ENCODE peak calls at places on chromosome 10, in nine cellular contexts. O is OCI-LY7, J is neural progenitor cell, S is astrocyte, L is H9, R is fibroblast of lung, B is MM.1S, M is mammary epithelial cell, Q is HCT116. X is an unnamed sample.

GRCh38 chr10:78059916-78060315 is 26.3 kb downstream of the RPS24 start:
- DNase-seq in R (no peak), S (no peak), B (no peak), O (no peak), Q (no peak), M (no peak), J (no peak), L (no peak), X (no peak)

GRCh38 chr10:5585517-5586222 is 60.9 kb downstream of the CALML3 start:
- DNase-seq in B (no peak), R (peak; percentile 61), M (peak; percentile 64), Q (no peak), S (peak; percentile 52), L (no peak), J (no peak), O (no peak), X (no peak)

GRCh38 chr10:86536294-86536861 is 14.8 kb upstream of the WAPL start:
- DNase-seq in L (peak; percentile 64), J (peak; percentile 59), O (no peak), R (no peak), B (no peak), M (no peak), Q (no peak), S (no peak), X (peak; percentile 19)

GRCh38 chr10:62853710-62854109 is 37.5 kb upstream of the EGR2 start:
- DNase-seq in S (no peak), B (no peak), L (no peak), Q (no peak), R (no peak), J (no peak), O (no peak), M (no peak), X (no peak)

GRCh38 chr10:71777213-71777985 is 4.1 kb upstream of the VSIR start:
- DNase-seq in L (no peak), J (no peak), R (no peak), O (no peak), S (no peak), M (no peak), B (no peak), Q (no peak), X (no peak)

GRCh38 chr10:36779238-36779846 is 346.1 kb upstream of the ANKRD30A start:
- DNase-seq in O (no peak), R (peak; percentile 51), L (peak; percentile 34), S (peak; percentile 22), Q (no peak), B (no peak), M (peak; percentile 57), J (peak; percentile 71), X (peak; percentile 71)

GRCh38 chr10:27744478-27745379 is 890 bp downstream of the MKX start:
- DNase-seq in J (peak; percentile 84), R (peak; percentile 53), M (peak; percentile 13), O (no peak), Q (no peak), S (peak; percentile 26), L (peak; percentile 44), B (peak; percentile 47), X (peak; percentile 72)

GRCh38 chr10:33772370-33773331 is 438.2 kb upstream of the NRP1 start:
- DNase-seq in J (peak; percentile 84), R (peak; percentile 54), Q (no peak), O (no peak), S (peak; percentile 42), L (peak; percentile 62), B (no peak), M (no peak), X (peak; percentile 18)

GRCh38 chr10:80515511-80515910 is 22.2 kb upstream of the SH2D4B start:
- DNase-seq in J (no peak), L (no peak), O (no peak), Q (no peak), M (no peak), S (no peak), R (no peak), B (no peak), X (no peak)

GRCh38 chr10:104824378-104825006 is 183.4 kb downstream of the SORCS3 start:
- DNase-seq in O (peak; percentile 11), Q (peak; percentile 22), R (peak; percentile 51), B (peak; percentile 64), J (peak; percentile 83), M (peak; percentile 39), L (peak; percentile 61), S (peak; percentile 27), X (peak; percentile 70)

GRCh38 chr10:49627644-49628247 is 13.9 kb downstream of the CHAT start:
- DNase-seq in O (no peak), M (no peak), S (no peak), L (no peak), B (no peak), J (no peak), R (no peak), Q (no peak), X (no peak)

GRCh38 chr10:76115471-76116155 is 684.2 kb downstream of the LRMDA start:
- DNase-seq in Q (no peak), R (peak; percentile 34), M (peak; percentile 17), S (peak; percentile 32), B (no peak), L (no peak), J (no peak), O (no peak), X (no peak)

GRCh38 chr10:122475130-122475529 is 13.8 kb downstream of the HTRA1 start:
- DNase-seq in S (no peak), J (no peak), L (no peak), Q (no peak), B (no peak), R (no peak), M (no peak), O (no peak), X (no peak)

GRCh38 chr10:27448926-27449325 is 55.2 kb upstream of the RAB18 start:
- DNase-seq in B (no peak), O (no peak), L (no peak), S (peak; percentile 59), J (no peak), Q (peak; percentile 8), M (peak; percentile 77), R (peak; percentile 75), X (no peak)

GRCh38 chr10:48245977-48246376 is 28.5 kb downstream of the FRMPD2 start:
- DNase-seq in J (no peak), O (no peak), B (no peak), Q (no peak), R (no peak), S (no peak), L (peak; percentile 10), M (no peak), X (no peak)

GRCh38 chr10:125161570-125162139 is 1.3 kb upstream of the CTBP2 start:
- DNase-seq in M (no peak), S (no peak), Q (no peak), R (no peak), J (no peak), O (no peak), L (no peak), B (no peak), X (peak; percentile 53)

DNA sequence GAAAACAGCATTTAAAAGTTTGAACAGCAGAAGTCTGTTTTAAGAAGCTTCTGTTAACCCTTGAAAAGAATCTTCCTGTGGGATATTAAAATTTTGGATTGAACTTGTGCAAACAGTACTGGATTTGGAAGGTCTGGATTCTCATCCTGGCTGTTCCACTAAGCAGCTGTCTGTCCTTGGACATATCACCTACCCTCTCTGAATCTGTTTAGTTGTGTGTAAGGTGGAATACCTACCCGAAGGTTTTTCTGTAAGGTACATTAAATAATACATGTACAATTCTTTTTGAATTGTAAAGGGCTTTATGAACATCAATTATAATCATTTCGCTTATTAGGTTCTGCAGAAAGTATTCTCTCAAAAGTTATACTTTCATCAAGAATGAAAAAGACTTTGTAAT is 2.2 kb downstream of the PDCD4 start:
- DNase-seq in J (no peak), R (no peak), O (no peak), M (no peak), L (no peak), Q (no peak), S (no peak), B (no peak), X (no peak)
- H3K27ac ChIP-seq in J (no peak overlapping the region), R (no peak overlapping the region), O (peak overlapping the region; percentile 92), M (peak overlapping the region; percentile 88), L (no peak overlapping the region), Q (no peak overlapping the region), S (no peak overlapping the region), B (no peak overlapping the region), X (peak overlapping the region; percentile 95)

DNA sequence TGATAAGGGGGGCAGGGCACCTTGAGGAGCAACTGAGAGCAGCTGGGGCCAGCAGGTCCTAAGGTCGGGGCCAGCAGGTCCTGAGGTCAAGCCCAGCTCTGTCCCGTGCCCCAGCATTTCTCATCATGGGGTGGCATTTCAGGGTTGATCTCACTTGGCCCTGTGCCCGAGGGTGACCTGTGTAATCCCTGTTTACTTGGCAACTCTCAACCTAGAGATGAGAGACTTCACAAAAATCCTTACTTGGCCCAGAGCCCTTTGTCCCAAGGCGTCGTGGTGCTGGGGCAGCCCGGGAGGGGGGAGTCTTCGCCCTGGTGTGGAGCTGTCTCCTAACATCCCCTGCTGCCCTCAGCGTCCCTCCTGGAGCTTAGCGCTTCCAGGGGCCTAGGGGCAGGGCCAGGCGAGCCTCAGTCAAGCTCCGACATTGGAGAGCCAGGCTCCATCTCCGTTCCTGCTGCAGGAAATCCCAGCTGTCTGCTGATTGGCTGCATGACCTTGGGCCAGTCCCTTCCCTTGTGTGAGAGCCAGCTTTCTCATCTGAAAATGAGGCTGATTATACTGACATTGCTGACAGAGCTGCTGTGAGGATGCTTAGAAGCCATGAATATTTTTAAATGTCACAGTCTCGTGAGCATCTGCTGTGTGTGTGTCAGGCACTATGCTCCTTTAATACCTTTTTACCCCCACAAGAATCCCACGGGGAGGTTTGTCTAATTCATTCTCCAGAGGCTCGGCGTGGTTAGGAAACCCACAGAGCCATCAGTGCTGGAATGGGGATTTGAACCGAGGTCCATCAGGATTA is 94.3 kb downstream of the ZMIZ1 start:
- DNase-seq in Q (no peak), R (peak; percentile 66), M (peak; percentile 21), J (no peak), O (no peak), L (no peak), S (no peak), B (no peak), X (no peak)
- H3K79me2 ChIP-seq in Q (peaks cover 4% of the 10 kb centered on the region), R (peaks cover 58% of the 10 kb centered on the region), M (peaks cover 19% of the 10 kb centered on the region), J (peaks cover 10% of the 10 kb centered on the region), O (no peaks in the 10 kb centered on the region), L (no peaks in the 10 kb centered on the region), S (peaks cover 84% of the 10 kb centered on the region), B (no peaks in the 10 kb centered on the region), X (peaks cover 61% of the 10 kb centered on the region)

DNA sequence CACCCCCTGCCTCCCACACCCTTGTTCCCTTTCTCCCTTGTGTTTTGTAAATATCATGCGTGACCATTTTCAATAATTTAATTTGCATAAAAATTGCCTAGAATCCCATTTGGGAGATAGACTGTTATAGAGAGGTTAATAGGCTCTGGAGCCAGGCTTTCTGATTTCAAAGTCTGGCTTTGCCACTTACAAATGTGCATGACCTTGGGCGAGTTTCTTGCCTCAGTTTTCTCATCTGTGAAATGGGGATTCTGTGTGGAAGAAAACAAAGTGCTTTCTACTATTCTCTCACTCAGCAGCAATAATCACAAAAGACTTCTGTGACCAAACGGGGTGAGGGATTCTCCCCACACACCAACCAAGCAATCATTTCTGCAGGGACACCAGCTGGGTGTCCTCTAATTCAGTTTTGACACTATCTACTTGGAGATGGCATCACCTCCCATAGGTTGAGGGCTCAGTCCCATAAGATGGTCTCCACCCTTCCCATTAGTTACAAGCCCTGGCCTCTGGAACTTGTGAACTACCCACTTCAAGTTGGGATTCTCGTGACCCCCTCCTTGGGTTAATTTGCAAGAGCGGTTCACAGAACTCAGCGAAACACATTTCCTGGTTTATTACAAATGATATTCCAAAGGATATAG is 3.5 kb upstream of the ZNF22 start:
- DNase-seq in R (no peak), M (no peak), S (no peak), B (no peak), J (no peak), Q (no peak), O (no peak), L (no peak), X (no peak)
- H3K27ac ChIP-seq in R (no peak overlapping the region), M (no peak overlapping the region), S (no peak overlapping the region), B (no peak overlapping the region), J (no peak overlapping the region), Q (no peak overlapping the region), O (no peak overlapping the region), L (no peak overlapping the region), X (peak overlapping the region; percentile 66)

GRCh38 chr10:94425942-94426341 is 23.6 kb downstream of the TBC1D12 start:
- DNase-seq in L (no peak), R (no peak), Q (no peak), M (no peak), B (no peak), J (no peak), O (no peak), S (no peak), X (no peak)
- H3K79me2 ChIP-seq in L (no peaks in the 10 kb centered on the region), R (peaks cover 10% of the 10 kb centered on the region), Q (peaks cover 43% of the 10 kb centered on the region), M (peaks cover 80% of the 10 kb centered on the region), B (peaks cover 95% of the 10 kb centered on the region), J (no peaks in the 10 kb centered on the region), O (no peaks in the 10 kb centered on the region), S (peaks cover 75% of the 10 kb centered on the region), X (peaks cover 91% of the 10 kb centered on the region)